ENCODE peak calls at places on chromosomes 4 and X, in nine cellular contexts. O is NCI-H2081 treated with DMSO at 0.1 percent for 48 hours; D is GM12878; Q is caudate nucleus; M is BE2C; C is GOT3; I is NCI-H1092; S is CD8-positive, alpha-beta T cell; U is HEK293T. R is an unnamed sample.

GRCh38 chr4:2793920-2794706 is 1.2 kb downstream of the SH3BP2 start:
- DNase-seq in O (no peak), Q (no peak), U (no peak), S (peak; percentile 12), I (no peak), M (peak; percentile 83), C (no peak), D (no peak), R (no peak)

GRCh38 chrX:134948333-134949241 is 42.2 kb upstream of the SMIM10 start:
- DNase-seq in U (no peak), D (no peak), Q (no peak), I (no peak), O (no peak), S (no peak), C (no peak), M (no peak), R (no peak)

GRCh38 chr4:156792462-156793085 is 179.0 kb downstream of the PDGFC start:
- DNase-seq in M (no peak), D (no peak), S (no peak), O (no peak), Q (no peak), C (no peak), U (no peak), I (no peak), R (no peak)

GRCh38 chr4:84750260-84750955 is 167.5 kb downstream of the CDS1 start:
- DNase-seq in U (peak; percentile 56), Q (no peak), S (no peak), D (no peak), M (peak; percentile 14), C (no peak), I (peak; percentile 12), O (no peak), R (no peak)

GRCh38 chrX:123745511-123745910 is 12.7 kb upstream of the THOC2 start:
- DNase-seq in D (no peak), U (no peak), I (no peak), Q (no peak), S (no peak), C (no peak), M (no peak), O (no peak), R (no peak)

GRCh38 chrX:30241724-30242415 is at the start of gene MAGEB4:
- DNase-seq in S (no peak), M (no peak), D (no peak), U (no peak), O (no peak), I (no peak), Q (no peak), C (no peak), R (no peak)

GRCh38 chrX:13487731-13488505 is 81.5 kb upstream of the EGFL6 start:
- DNase-seq in I (peak; percentile 61), Q (no peak), S (peak; percentile 27), C (peak; percentile 66), U (peak; percentile 50), O (peak; percentile 18), M (peak; percentile 38), D (peak; percentile 72), R (no peak)

GRCh38 chr4:39614487-39615162 is 24.0 kb downstream of the SMIM14 start:
- DNase-seq in Q (no peak), C (no peak), M (no peak), I (no peak), U (no peak), S (no peak), D (no peak), O (no peak), R (no peak)

GRCh38 chr4:124631760-124632159 is 80.8 kb downstream of the ANKRD50 start:
- DNase-seq in O (no peak), C (no peak), I (no peak), Q (no peak), M (peak; percentile 46), D (no peak), U (peak; percentile 15), S (no peak), R (no peak)

GRCh38 chrX:9515973-9516538 is 51.2 kb downstream of the TBL1X start:
- DNase-seq in U (no peak), C (no peak), D (no peak), Q (no peak), O (no peak), I (no peak), S (no peak), M (no peak), R (no peak)

GRCh38 chr4:7843831-7844230 is 95.8 kb downstream of the AFAP1 start:
- DNase-seq in U (no peak), O (no peak), C (no peak), Q (no peak), M (no peak), D (no peak), I (no peak), S (no peak), R (no peak)

GRCh38 chrX:10387011-10387410 is 230.2 kb downstream of the CLCN4 start:
- DNase-seq in O (no peak), U (no peak), C (no peak), M (no peak), D (no peak), Q (no peak), S (no peak), I (no peak), R (no peak)

GRCh38 chrX:110116581-110116980 is 113.7 kb downstream of the TMEM164 start:
- DNase-seq in S (no peak), U (no peak), Q (no peak), I (no peak), C (no peak), O (no peak), M (no peak), D (no peak), R (no peak)

GRCh38 chrX:101357166-101357795 is 8.7 kb upstream of the TIMM8A start:
- DNase-seq in M (no peak), O (no peak), S (no peak), Q (no peak), D (no peak), U (peak; percentile 59), C (no peak), I (no peak), R (no peak)

GRCh38 chrX:120136128-120136527 is 20.4 kb upstream of the RHOXF1 start:
- DNase-seq in O (no peak), S (no peak), Q (no peak), M (no peak), D (no peak), C (no peak), I (no peak), U (no peak), R (no peak)

GRCh38 chr4:13476915-13477314 is 7.2 kb downstream of the RAB28 start:
- DNase-seq in C (no peak), O (no peak), Q (no peak), S (no peak), U (no peak), D (no peak), I (no peak), M (no peak), R (no peak)

GRCh38 chrX:51463322-51463721 is 33.1 kb downstream of the NUDT11 start:
- DNase-seq in O (no peak), I (no peak), D (no peak), M (no peak), C (no peak), Q (no peak), U (no peak), S (no peak), R (no peak)

GRCh38 chr4:4519296-4519898 is 22.5 kb downstream of the STX18 start:
- DNase-seq in M (no peak), C (no peak), U (peak; percentile 31), O (no peak), Q (no peak), S (no peak), I (no peak), D (no peak), R (no peak)

GRCh38 chr4:182015893-182016292 is 227.3 kb upstream of the TENM3 start:
- DNase-seq in M (no peak), U (no peak), S (no peak), C (no peak), O (no peak), I (no peak), Q (no peak), D (no peak), R (no peak)

GRCh38 chr4:61527886-61528285 is 327.8 kb downstream of the ADGRL3 start:
- DNase-seq in M (no peak), C (no peak), Q (no peak), U (no peak), D (no peak), S (no peak), O (no peak), I (no peak), R (no peak)

GRCh38 chr4:74449571-74450297 is 4.8 kb downstream of the AREG start:
- DNase-seq in D (no peak), O (no peak), M (no peak), S (no peak), C (no peak), I (no peak), Q (no peak), U (no peak), R (no peak)

GRCh38 chr4:75584067-75584466 is 28.2 kb downstream of the ODAPH start:
- DNase-seq in I (no peak), U (no peak), D (no peak), M (no peak), Q (no peak), S (no peak), O (no peak), C (no peak), R (no peak)

GRCh38 chrX:40151211-40152172 is 53.7 kb upstream of the BCOR start:
- DNase-seq in U (no peak), C (no peak), Q (no peak), D (no peak), I (peak; percentile 59), O (no peak), M (no peak), S (no peak), R (no peak)

GRCh38 chrX:65745992-65746391 is 78.5 kb downstream of the MSN start:
- DNase-seq in O (no peak), Q (no peak), I (no peak), C (no peak), U (no peak), M (no peak), D (no peak), S (no peak), R (no peak)

GRCh38 chr4:45989775-45990174 is 134.1 kb downstream of the GABRG1 start:
- DNase-seq in I (no peak), Q (no peak), M (no peak), C (no peak), S (no peak), O (no peak), D (no peak), U (no peak), R (no peak)

GRCh38 chr4:84159767-84160166 is 339.3 kb downstream of the NKX6-1 start:
- DNase-seq in S (no peak), O (no peak), Q (no peak), U (peak; percentile 56), I (no peak), D (no peak), M (peak; percentile 69), C (no peak), R (no peak)

GRCh38 chr4:104344342-104344980 is 150.2 kb downstream of the CXXC4 start:
- DNase-seq in C (no peak), D (no peak), M (no peak), U (no peak), Q (no peak), I (no peak), S (no peak), O (no peak), R (no peak)